ENCODE peak calls at places on chromosomes 16 and 17, in four cellular contexts. C is GM12878, D is DND-41, J is H1. X is an unnamed sample.

GRCh38 chr17:15273141-15273793 is 8.1 kb upstream of the PMP22 start:
- DNase-seq in C (no peak), D (no peak), J (no peak), X (no peak)

GRCh38 chr16:27721548-27722265 is 171.8 kb downstream of the KATNIP start:
- DNase-seq in C (no peak), D (no peak), J (no peak), X (no peak)

GRCh38 chr17:77593081-77593480 is 365.4 kb upstream of the TNRC6C start:
- DNase-seq in C (no peak), D (no peak), J (no peak), X (no peak)

GRCh38 chr17:78374631-78375274 is 3.7 kb upstream of the PGS1 start:
- DNase-seq in C (no peak), D (no peak), J (peak; percentile 62), X (no peak)

GRCh38 chr17:80980397-80981061 is 11.1 kb upstream of the CHMP6 start:
- DNase-seq in C (no peak), D (no peak), J (no peak), X (no peak)

GRCh38 chr17:69015631-69016030 is 45.1 kb downstream of the ABCA9 start:
- DNase-seq in C (no peak), D (no peak), J (no peak), X (no peak)

GRCh38 chr16:73082608-73083007 is 34.7 kb upstream of the ZFHX3 start:
- DNase-seq in C (no peak), D (no peak), J (no peak), X (no peak)

GRCh38 chr16:65176603-65177002 is 54.7 kb upstream of the CDH11 start:
- DNase-seq in C (no peak), D (no peak), J (no peak), X (no peak)

GRCh38 chr16:84881702-84882521 is 62.1 kb downstream of the CRISPLD2 start:
- DNase-seq in C (no peak), D (no peak), J (no peak), X (no peak)

GRCh38 chr16:761580-761979 is 1.0 kb downstream of the MSLN start:
- DNase-seq in C (no peak), D (no peak), J (no peak), X (no peak)

GRCh38 chr16:50644730-50645129 is 36.4 kb downstream of the SNX20 start:
- DNase-seq in C (no peak), D (no peak), J (peak; percentile 31), X (no peak)
- H3K79me2 ChIP-seq in C (no peaks in the 10 kb centered on the region), D (no peaks in the 10 kb centered on the region), J (no peaks in the 10 kb centered on the region), X (no peaks in the 10 kb centered on the region)

GRCh38 chr16:87968541-87968940 is 17.3 kb downstream of the BANP start:
- DNase-seq in C (no peak), D (no peak), J (no peak), X (no peak)

GRCh38 chr16:87965417-87965816 is 14.2 kb downstream of the BANP start:
- DNase-seq in C (no peak), D (no peak), J (no peak), X (no peak)

GRCh38 chr16:87965973-87966667 is 14.9 kb downstream of the BANP start:
- DNase-seq in C (no peak), D (no peak), J (no peak), X (no peak)

GRCh38 chr16:87964049-87964448 is 12.8 kb downstream of the BANP start:
- DNase-seq in C (no peak), D (no peak), J (no peak), X (no peak)

DNA sequence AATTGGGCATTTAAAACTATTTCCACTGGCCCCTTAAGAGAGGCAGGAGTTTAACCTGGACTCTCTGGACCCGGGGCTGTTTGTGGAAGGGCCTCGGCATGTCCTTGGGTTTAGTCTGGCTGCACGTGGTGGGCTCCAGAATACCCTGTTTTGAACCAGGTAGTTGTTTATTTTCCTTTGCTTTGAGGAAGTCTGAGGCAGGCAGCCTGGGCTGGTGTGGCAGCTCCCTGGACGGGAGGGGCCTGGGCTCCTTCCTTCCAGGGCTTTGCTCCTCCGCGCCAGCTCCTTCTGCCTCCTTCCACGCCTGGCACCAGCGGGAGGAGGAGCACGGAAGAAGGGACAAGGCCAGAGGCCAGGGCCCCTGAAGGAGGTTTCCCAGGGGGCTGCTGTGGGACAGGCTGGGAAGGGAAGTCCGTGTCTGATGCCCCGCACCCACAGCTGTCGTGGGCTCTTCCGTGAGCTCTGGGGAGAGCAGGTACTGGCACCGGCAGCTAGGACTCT is 15.5 kb downstream of the BANP start:
- DNase-seq in C (no peak), D (no peak), J (no peak), X (no peak)
- H3K79me2 ChIP-seq in C (peaks cover 16% of the 10 kb centered on the region), D (peaks cover 98% of the 10 kb centered on the region), J (peaks cover 2% of the 10 kb centered on the region), X (peaks cover 65% of the 10 kb centered on the region)

GRCh38 chr16:67825906-67826305 is 16.2 kb upstream of the THAP11 start:
- DNase-seq in C (no peak), D (no peak), J (no peak), X (no peak)
- H3K79me2 ChIP-seq in C (no peaks in the 10 kb centered on the region), D (no peaks in the 10 kb centered on the region), J (no peaks in the 10 kb centered on the region), X (no peaks in the 10 kb centered on the region)

DNA sequence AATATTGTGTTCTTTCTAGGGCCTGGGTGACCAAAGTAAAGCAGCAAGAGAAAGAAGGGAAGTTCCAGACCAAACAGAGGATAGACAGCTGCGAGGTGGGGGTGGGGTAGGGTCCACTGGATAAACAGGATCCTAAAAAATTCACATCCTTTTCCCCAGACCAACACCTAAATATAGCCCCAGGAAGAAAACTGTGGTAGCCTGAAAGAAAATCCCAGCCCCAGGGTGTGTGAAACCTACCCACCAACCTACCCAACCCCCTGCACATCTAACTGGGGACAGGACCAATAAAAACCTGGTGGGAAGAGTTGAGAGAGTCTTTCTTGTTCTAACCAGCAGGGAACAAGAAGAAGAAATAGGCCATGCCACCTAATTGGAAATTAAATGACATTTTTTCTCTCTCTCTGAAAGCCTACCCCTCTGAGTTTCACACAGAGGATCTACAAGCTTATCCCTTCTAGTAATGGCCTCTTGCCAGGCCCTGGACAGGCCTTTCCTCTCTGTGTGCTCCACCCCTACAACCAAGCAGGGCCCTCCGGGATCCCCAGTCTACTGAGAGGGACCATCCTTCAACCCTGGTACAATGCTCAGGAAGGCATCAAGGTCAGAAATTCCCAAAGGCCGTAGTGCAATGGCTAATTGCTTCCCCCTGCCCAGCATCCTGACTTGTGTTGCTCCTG is 12.0 kb downstream of the MYO18A start:
- DNase-seq in C (no peak), D (no peak), J (no peak), X (no peak)
- H3K79me2 ChIP-seq in C (no peaks in the 10 kb centered on the region), D (no peaks in the 10 kb centered on the region), J (no peaks in the 10 kb centered on the region), X (no peaks in the 10 kb centered on the region)

GRCh38 chr17:72474740-72475477 is 354.1 kb downstream of the SOX9 start:
- DNase-seq in C (no peak), D (no peak), J (no peak), X (no peak)
- H3K79me2 ChIP-seq in C (no peaks in the 10 kb centered on the region), D (no peaks in the 10 kb centered on the region), J (no peaks in the 10 kb centered on the region), X (no peaks in the 10 kb centered on the region)